ENCODE peak calls at places on chromosomes 12 and 14, in five cellular contexts. H is NCI-H2029; K is dorsolateral prefrontal cortex; X is activated CD8-positive, alpha-beta memory T cell treated with anti-CD3 and anti-CD28 coated beads for 24 hours; N is A549. D is an unnamed sample.

GRCh38 chr14:30885840-30886740 is 11.7 kb downstream of the COCH start:
- DNase-seq in K (no peak), H (no peak), X (no peak), N (no peak), D (no peak)

GRCh38 chr14:89466939-89467338 is 49.9 kb upstream of the FOXN3 start:
- DNase-seq in K (peak), H (no peak), N (no peak), X (no peak), D (no peak)

GRCh38 chr14:24775919-24776318 is 141.9 kb upstream of the GZMB start:
- DNase-seq in N (no peak), X (no peak), K (no peak), H (no peak), D (no peak)

GRCh38 chr14:35705636-35706035 is 103.5 kb downstream of the RALGAPA1 start:
- DNase-seq in N (no peak), X (no peak), K (no peak), H (no peak), D (no peak)

GRCh38 chr14:68823434-68824206 is 30.8 kb upstream of the ZFP36L1 start:
- DNase-seq in K (no peak), N (no peak), H (no peak), X (no peak), D (no peak)

GRCh38 chr12:1630081-1630826 is 1.2 kb downstream of the WNT5B start:
- DNase-seq in H (peak), K (peak), N (peak), X (peak), D (peak)

GRCh38 chr12:38124247-38125012 is 192.1 kb upstream of the ALG10B start:
- DNase-seq in N (peak), H (no peak), K (no peak), X (no peak), D (no peak)

GRCh38 chr14:68896132-68896531 is 83.0 kb downstream of the ACTN1 start:
- DNase-seq in H (no peak), K (no peak), N (no peak), X (no peak), D (peak)

GRCh38 chr12:128266559-128267245 is at the start of gene TMEM132C:
- DNase-seq in H (no peak), X (no peak), K (no peak), N (no peak), D (no peak)

GRCh38 chr12:70196732-70197361 is 46.4 kb upstream of the CNOT2 start:
- DNase-seq in N (no peak), X (no peak), K (no peak), H (no peak), D (no peak)

GRCh38 chr12:92654929-92655328 is 47.9 kb upstream of the PLEKHG7 start:
- DNase-seq in H (no peak), K (no peak), X (no peak), N (no peak), D (no peak)

GRCh38 chr14:21861153-21861552 is 187.5 kb upstream of the OR4E1 start:
- DNase-seq in H (no peak), N (no peak), X (no peak), K (no peak), D (no peak)

GRCh38 chr12:121240484-121241202 is 30.7 kb downstream of the P2RX4 start:
- DNase-seq in H (no peak), K (peak), X (peak), N (no peak), D (peak)

GRCh38 chr12:116559330-116560080 is at the start of gene MAP1LC3B2:
- DNase-seq in N (peak), H (no peak), X (peak), K (peak), D (peak)

GRCh38 chr12:57095440-57095839 is 6.5 kb downstream of the NAB2 start:
- DNase-seq in X (peak), K (no peak), N (no peak), H (no peak), D (no peak)

GRCh38 chr14:63470877-63471565 is 72.2 kb downstream of the PPP2R5E start:
- DNase-seq in X (no peak), K (no peak), N (peak), H (no peak), D (no peak)

GRCh38 chr12:120367924-120368788 is 808 bp downstream of the MSI1 start:
- DNase-seq in K (no peak), H (no peak), N (no peak), X (peak), D (no peak)

GRCh38 chr14:63045234-63045611 is at the start of gene KCNH5:
- DNase-seq in H (no peak), X (no peak), K (peak), N (peak), D (peak)

GRCh38 chr12:127150479-127150878 is 1116.5 kb upstream of the TMEM132C start:
- DNase-seq in X (no peak), K (no peak), H (no peak), N (no peak), D (no peak)

GRCh38 chr12:32179011-32179395 is 72.4 kb downstream of the BICD1 start:
- DNase-seq in X (no peak), K (no peak), N (no peak), H (no peak), D (no peak)

GRCh38 chr14:92687681-92688433 is 60.6 kb downstream of the LGMN start:
- DNase-seq in K (peak), H (no peak), N (no peak), X (no peak), D (peak)

GRCh38 chr14:76446486-76446885 is 70.5 kb downstream of the ESRRB start:
- DNase-seq in H (no peak), N (no peak), K (no peak), X (no peak), D (no peak)

GRCh38 chr14:64990291-64990690 is 3.6 kb downstream of the FNTB start:
- DNase-seq in H (no peak), X (no peak), K (no peak), N (no peak), D (no peak)

GRCh38 chr14:31781578-31781977 is 220.4 kb downstream of the NUBPL start:
- DNase-seq in N (peak), K (no peak), H (no peak), X (no peak), D (no peak)

GRCh38 chr14:103623308-103623707 is 5.7 kb upstream of the KLC1 start:
- DNase-seq in H (no peak), N (no peak), X (no peak), K (no peak), D (no peak)

GRCh38 chr12:86660488-86661171 is 404.4 kb upstream of the MGAT4C start:
- DNase-seq in N (peak), H (no peak), X (no peak), K (no peak), D (no peak)

GRCh38 chr14:104150201-104151027 is 12.0 kb downstream of the KIF26A start:
- DNase-seq in X (no peak), H (peak), K (no peak), N (peak), D (no peak)

GRCh38 chr12:98838282-98838681 is 193.2 kb downstream of the APAF1 start:
- DNase-seq in N (peak), X (no peak), H (no peak), K (no peak), D (no peak)

GRCh38 chr12:65788912-65789311 is 35.4 kb upstream of the HMGA2 start:
- DNase-seq in X (no peak), N (no peak), K (no peak), H (no peak), D (no peak)

GRCh38 chr14:103140316-103141109 is 17.3 kb downstream of the TNFAIP2 start:
- DNase-seq in H (peak), N (no peak), K (no peak), X (no peak), D (no peak)

GRCh38 chr14:48665077-48665784 is 920.9 kb downstream of the RPS29 start:
- DNase-seq in K (no peak), H (no peak), N (no peak), X (no peak), D (no peak)

D was measured in lower lobe of right lung.